ENCODE peak calls at places on chromosome 5, in five cellular contexts. W is nucleus accumbens, Q is iPS DF 6.9, D is amniotic stem cell, A is caudate nucleus. P is an unnamed sample.

GRCh38 chr5:114148253-114148652 is 213.6 kb upstream of the KCNN2 start:
- DNase-seq in D (no peak), Q (no peak), A (no peak), W (no peak), P (no peak)

GRCh38 chr5:108637110-108637509 is 110.6 kb upstream of the FER start:
- DNase-seq in A (no peak), Q (no peak), D (no peak), W (no peak), P (no peak)

GRCh38 chr5:58314356-58315045 is 145.4 kb downstream of the PLK2 start:
- DNase-seq in Q (no peak), D (no peak), A (no peak), W (no peak), P (no peak)

GRCh38 chr5:124602925-124603650 is 143.4 kb downstream of the ZNF608 start:
- DNase-seq in Q (no peak), A (no peak), W (no peak), D (no peak), P (no peak)

GRCh38 chr5:158700231-158700996 is 399.3 kb downstream of the EBF1 start:
- DNase-seq in A (no peak), Q (no peak), W (no peak), D (no peak), P (no peak)

GRCh38 chr5:5381259-5382006 is 41.0 kb upstream of the ICE1 start:
- DNase-seq in D (no peak), W (no peak), A (no peak), Q (no peak), P (no peak)

GRCh38 chr5:166436857-166437256 is 1854.6 kb upstream of the WWC1 start:
- DNase-seq in Q (no peak), D (no peak), A (no peak), W (no peak), P (no peak)

GRCh38 chr5:176697267-176697928 is 50.1 kb downstream of the TSPAN17 start:
- DNase-seq in Q (no peak), W (no peak), A (no peak), D (no peak), P (no peak)

GRCh38 chr5:68126871-68127270 is 88.7 kb upstream of the PIK3R1 start:
- DNase-seq in Q (no peak), W (no peak), D (no peak), A (no peak), P (no peak)

GRCh38 chr5:125011419-125011818 is 265.0 kb upstream of the ZNF608 start:
- DNase-seq in Q (no peak), D (no peak), A (no peak), W (no peak), P (no peak)

GRCh38 chr5:159833846-159834245 is 82.4 kb upstream of the ADRA1B start:
- DNase-seq in D (no peak), A (no peak), Q (no peak), W (no peak), P (no peak)

GRCh38 chr5:59863777-59864176 is 29.7 kb downstream of the PDE4D start:
- DNase-seq in A (no peak), Q (no peak), W (no peak), D (no peak), P (no peak)

GRCh38 chr5:32852535-32852934 is 141.4 kb downstream of the NPR3 start:
- DNase-seq in D (peak), W (no peak), A (no peak), Q (peak), P (no peak)

GRCh38 chr5:137734962-137735530 is 843 bp downstream of the KLHL3 start:
- DNase-seq in A (no peak), D (no peak), W (peak), Q (no peak), P (peak)

GRCh38 chr5:142686210-142686734 is 382 bp upstream of the FGF1 start:
- DNase-seq in W (no peak), A (no peak), D (no peak), Q (no peak), P (no peak)

GRCh38 chr5:115336201-115336720 is 39.8 kb upstream of the CCDC112 start:
- DNase-seq in D (no peak), A (no peak), Q (no peak), W (no peak), P (no peak)

GRCh38 chr5:58318468-58318867 is 141.4 kb downstream of the PLK2 start:
- DNase-seq in W (no peak), Q (no peak), D (no peak), A (no peak), P (no peak)

GRCh38 chr5:36373527-36374086 is 71.9 kb upstream of the RANBP3L start:
- DNase-seq in D (no peak), A (no peak), W (no peak), Q (no peak), P (peak)

GRCh38 chr5:115168829-115169391 is 798 bp downstream of the TRIM36 start:
- DNase-seq in D (no peak), W (no peak), A (no peak), Q (no peak), P (no peak)

GRCh38 chr5:59584858-59585846 is 308.4 kb downstream of the PDE4D start:
- DNase-seq in A (no peak), W (no peak), D (no peak), Q (no peak), P (no peak)

GRCh38 chr5:67528953-67529352 is 332.4 kb upstream of the CD180 start:
- DNase-seq in Q (no peak), A (no peak), D (no peak), W (no peak), P (no peak)

GRCh38 chr5:4294878-4295277 is 699.2 kb downstream of the IRX1 start:
- DNase-seq in A (no peak), Q (no peak), W (no peak), D (no peak), P (no peak)

GRCh38 chr5:73121109-73121443 is 701 bp downstream of the TMEM171 start:
- DNase-seq in W (no peak), D (no peak), A (no peak), Q (no peak), P (no peak)

GRCh38 chr5:90056911-90057705 is 352.4 kb downstream of the CETN3 start:
- DNase-seq in A (no peak), D (no peak), Q (no peak), W (no peak), P (no peak)

GRCh38 chr5:92548351-92548750 is 1032.7 kb downstream of the NR2F1-AS1 start:
- DNase-seq in A (no peak), Q (no peak), D (no peak), W (no peak), P (no peak)

GRCh38 chr5:161400583-161400982 is 145.9 kb downstream of the GABRB2 start:
- DNase-seq in Q (no peak), W (no peak), D (no peak), A (no peak), P (no peak)

GRCh38 chr5:108727639-108728565 is 19.8 kb upstream of the FER start:
- DNase-seq in A (peak), Q (peak), W (peak), D (peak), P (peak)

P was measured in lower leg skin.